ENCODE peak calls at places on chromosomes 7 and 10, in six cellular contexts. One of them, this sample, is unnamed.

GRCh38 chr7:74462707-74463100 is 9.0 kb downstream of the GTF2IRD1 start:
- DNase-seq in left cardiac atrium: no peak
- DNase-seq in hippocampal formation: no peak
- DNase-seq in suprapubic skin: no peak
- DNase-seq in NCI-H2029: no peak
- DNase-seq in activated T-cell treated with anti-CD3 and anti-CD28 coated beads, Interleukin-2, amount 50 U/mL, for 72 hours: no peak
- DNase-seq in this sample: no peak

GRCh38 chr7:103148131-103148993 is 537 bp downstream of the NAPEPLD start:
- DNase-seq in activated T-cell treated with anti-CD3 and anti-CD28 coated beads, Interleukin-2, amount 50 U/mL, for 72 hours: no peak
- DNase-seq in suprapubic skin: no peak
- DNase-seq in NCI-H2029: no peak
- DNase-seq in hippocampal formation: no peak
- DNase-seq in left cardiac atrium: no peak
- DNase-seq in this sample: no peak

GRCh38 chr7:114629762-114630161 is 215.1 kb downstream of the FOXP2 start:
- DNase-seq in NCI-H2029: no peak
- DNase-seq in suprapubic skin: no peak
- DNase-seq in activated T-cell treated with anti-CD3 and anti-CD28 coated beads, Interleukin-2, amount 50 U/mL, for 72 hours: no peak
- DNase-seq in left cardiac atrium: no peak
- DNase-seq in hippocampal formation: no peak
- DNase-seq in this sample: no peak

GRCh38 chr7:51649-52048 is 140.7 kb upstream of the FAM20C start:
- DNase-seq in left cardiac atrium: peak
- DNase-seq in activated T-cell treated with anti-CD3 and anti-CD28 coated beads, Interleukin-2, amount 50 U/mL, for 72 hours: no peak
- DNase-seq in hippocampal formation: no peak
- DNase-seq in NCI-H2029: no peak
- DNase-seq in suprapubic skin: no peak
- DNase-seq in this sample: peak

GRCh38 chr10:4074559-4075407 is 289.8 kb upstream of the KLF6 start:
- DNase-seq in left cardiac atrium: no peak
- DNase-seq in hippocampal formation: no peak
- DNase-seq in activated T-cell treated with anti-CD3 and anti-CD28 coated beads, Interleukin-2, amount 50 U/mL, for 72 hours: peak
- DNase-seq in NCI-H2029: no peak
- DNase-seq in suprapubic skin: no peak
- DNase-seq in this sample: no peak

GRCh38 chr10:123988694-123989093 is 97.1 kb upstream of the CPXM2 start:
- DNase-seq in left cardiac atrium: no peak
- DNase-seq in suprapubic skin: no peak
- DNase-seq in NCI-H2029: no peak
- DNase-seq in activated T-cell treated with anti-CD3 and anti-CD28 coated beads, Interleukin-2, amount 50 U/mL, for 72 hours: no peak
- DNase-seq in hippocampal formation: no peak
- DNase-seq in this sample: no peak

GRCh38 chr7:43942997-43943701 is 16.9 kb downstream of the UBE2D4 start:
- DNase-seq in hippocampal formation: no peak
- DNase-seq in NCI-H2029: no peak
- DNase-seq in activated T-cell treated with anti-CD3 and anti-CD28 coated beads, Interleukin-2, amount 50 U/mL, for 72 hours: no peak
- DNase-seq in suprapubic skin: no peak
- DNase-seq in left cardiac atrium: no peak
- DNase-seq in this sample: peak

GRCh38 chr10:101297901-101298451 is 56.0 kb upstream of the BTRC start:
- DNase-seq in hippocampal formation: no peak
- DNase-seq in suprapubic skin: no peak
- DNase-seq in activated T-cell treated with anti-CD3 and anti-CD28 coated beads, Interleukin-2, amount 50 U/mL, for 72 hours: peak
- DNase-seq in NCI-H2029: no peak
- DNase-seq in left cardiac atrium: peak
- DNase-seq in this sample: no peak

GRCh38 chr7:138449580-138449979 is 10.5 kb upstream of the TRIM24 start:
- DNase-seq in suprapubic skin: no peak
- DNase-seq in hippocampal formation: no peak
- DNase-seq in NCI-H2029: no peak
- DNase-seq in left cardiac atrium: no peak
- DNase-seq in activated T-cell treated with anti-CD3 and anti-CD28 coated beads, Interleukin-2, amount 50 U/mL, for 72 hours: peak
- DNase-seq in this sample: no peak

GRCh38 chr7:85587777-85588176 is 400.9 kb upstream of the SEMA3D start:
- DNase-seq in left cardiac atrium: no peak
- DNase-seq in hippocampal formation: no peak
- DNase-seq in suprapubic skin: no peak
- DNase-seq in NCI-H2029: no peak
- DNase-seq in activated T-cell treated with anti-CD3 and anti-CD28 coated beads, Interleukin-2, amount 50 U/mL, for 72 hours: no peak
- DNase-seq in this sample: no peak

GRCh38 chr10:42958142-42958868 is 118.6 kb upstream of the RET start:
- DNase-seq in left cardiac atrium: no peak
- DNase-seq in activated T-cell treated with anti-CD3 and anti-CD28 coated beads, Interleukin-2, amount 50 U/mL, for 72 hours: no peak
- DNase-seq in suprapubic skin: no peak
- DNase-seq in NCI-H2029: no peak
- DNase-seq in hippocampal formation: no peak
- DNase-seq in this sample: peak

GRCh38 chr7:117010375-117011133 is 57.3 kb downstream of the ST7 start:
- DNase-seq in activated T-cell treated with anti-CD3 and anti-CD28 coated beads, Interleukin-2, amount 50 U/mL, for 72 hours: peak
- DNase-seq in hippocampal formation: no peak
- DNase-seq in NCI-H2029: no peak
- DNase-seq in left cardiac atrium: no peak
- DNase-seq in suprapubic skin: no peak
- DNase-seq in this sample: no peak

GRCh38 chr7:28503396-28503795 is 91.1 kb downstream of the CREB5 start:
- DNase-seq in left cardiac atrium: no peak
- DNase-seq in hippocampal formation: no peak
- DNase-seq in NCI-H2029: no peak
- DNase-seq in activated T-cell treated with anti-CD3 and anti-CD28 coated beads, Interleukin-2, amount 50 U/mL, for 72 hours: no peak
- DNase-seq in suprapubic skin: no peak
- DNase-seq in this sample: no peak

GRCh38 chr7:77651544-77652162 is 44.6 kb upstream of the RSBN1L start:
- DNase-seq in activated T-cell treated with anti-CD3 and anti-CD28 coated beads, Interleukin-2, amount 50 U/mL, for 72 hours: peak
- DNase-seq in NCI-H2029: peak
- DNase-seq in hippocampal formation: peak
- DNase-seq in left cardiac atrium: no peak
- DNase-seq in suprapubic skin: no peak
- DNase-seq in this sample: no peak

GRCh38 chr10:110927461-110927860 is 8.1 kb downstream of the SHOC2 start:
- DNase-seq in NCI-H2029: no peak
- DNase-seq in activated T-cell treated with anti-CD3 and anti-CD28 coated beads, Interleukin-2, amount 50 U/mL, for 72 hours: no peak
- DNase-seq in hippocampal formation: no peak
- DNase-seq in suprapubic skin: no peak
- DNase-seq in left cardiac atrium: no peak
- DNase-seq in this sample: no peak

GRCh38 chr7:35004531-35005096 is 32.7 kb downstream of the DPY19L1 start:
- DNase-seq in NCI-H2029: peak
- DNase-seq in left cardiac atrium: no peak
- DNase-seq in hippocampal formation: no peak
- DNase-seq in activated T-cell treated with anti-CD3 and anti-CD28 coated beads, Interleukin-2, amount 50 U/mL, for 72 hours: no peak
- DNase-seq in suprapubic skin: no peak
- DNase-seq in this sample: no peak

GRCh38 chr7:6375346-6376101 is 72.2 kb downstream of the DAGLB start:
- DNase-seq in activated T-cell treated with anti-CD3 and anti-CD28 coated beads, Interleukin-2, amount 50 U/mL, for 72 hours: no peak
- DNase-seq in left cardiac atrium: no peak
- DNase-seq in suprapubic skin: no peak
- DNase-seq in hippocampal formation: no peak
- DNase-seq in NCI-H2029: no peak
- DNase-seq in this sample: no peak

GRCh38 chr10:124379609-124380193 is 39.0 kb downstream of the OAT start:
- DNase-seq in hippocampal formation: no peak
- DNase-seq in activated T-cell treated with anti-CD3 and anti-CD28 coated beads, Interleukin-2, amount 50 U/mL, for 72 hours: no peak
- DNase-seq in NCI-H2029: no peak
- DNase-seq in left cardiac atrium: no peak
- DNase-seq in suprapubic skin: peak
- DNase-seq in this sample: peak

GRCh38 chr7:71361633-71362032 is 229.7 kb downstream of the GALNT17 start:
- DNase-seq in NCI-H2029: no peak
- DNase-seq in left cardiac atrium: no peak
- DNase-seq in activated T-cell treated with anti-CD3 and anti-CD28 coated beads, Interleukin-2, amount 50 U/mL, for 72 hours: no peak
- DNase-seq in suprapubic skin: no peak
- DNase-seq in hippocampal formation: no peak
- DNase-seq in this sample: no peak

GRCh38 chr7:1210979-1211608 is 21.6 kb upstream of the UNCX start:
- DNase-seq in activated T-cell treated with anti-CD3 and anti-CD28 coated beads, Interleukin-2, amount 50 U/mL, for 72 hours: no peak
- DNase-seq in left cardiac atrium: no peak
- DNase-seq in suprapubic skin: no peak
- DNase-seq in hippocampal formation: no peak
- DNase-seq in NCI-H2029: no peak
- DNase-seq in this sample: no peak

GRCh38 chr7:158407581-158408331 is 179.9 kb downstream of the PTPRN2 start:
- DNase-seq in left cardiac atrium: no peak
- DNase-seq in hippocampal formation: peak
- DNase-seq in activated T-cell treated with anti-CD3 and anti-CD28 coated beads, Interleukin-2, amount 50 U/mL, for 72 hours: peak
- DNase-seq in NCI-H2029: peak
- DNase-seq in suprapubic skin: no peak
- DNase-seq in this sample: no peak

GRCh38 chr10:5583525-5584175 is 58.9 kb downstream of the CALML3 start:
- DNase-seq in suprapubic skin: no peak
- DNase-seq in NCI-H2029: peak
- DNase-seq in left cardiac atrium: no peak
- DNase-seq in hippocampal formation: no peak
- DNase-seq in activated T-cell treated with anti-CD3 and anti-CD28 coated beads, Interleukin-2, amount 50 U/mL, for 72 hours: no peak
- DNase-seq in this sample: no peak

GRCh38 chr10:24168258-24169170 is 40.4 kb upstream of the KIAA1217 start:
- DNase-seq in hippocampal formation: no peak
- DNase-seq in suprapubic skin: no peak
- DNase-seq in left cardiac atrium: no peak
- DNase-seq in activated T-cell treated with anti-CD3 and anti-CD28 coated beads, Interleukin-2, amount 50 U/mL, for 72 hours: no peak
- DNase-seq in NCI-H2029: no peak
- DNase-seq in this sample: no peak

GRCh38 chr7:151016942-151017341 is 7.4 kb downstream of the ATG9B start:
- DNase-seq in hippocampal formation: no peak
- DNase-seq in left cardiac atrium: no peak
- DNase-seq in suprapubic skin: no peak
- DNase-seq in NCI-H2029: no peak
- DNase-seq in activated T-cell treated with anti-CD3 and anti-CD28 coated beads, Interleukin-2, amount 50 U/mL, for 72 hours: no peak
- DNase-seq in this sample: no peak

GRCh38 chr10:69769395-69769989 is 32.2 kb upstream of the COL13A1 start:
- DNase-seq in activated T-cell treated with anti-CD3 and anti-CD28 coated beads, Interleukin-2, amount 50 U/mL, for 72 hours: no peak
- DNase-seq in left cardiac atrium: peak
- DNase-seq in NCI-H2029: no peak
- DNase-seq in suprapubic skin: no peak
- DNase-seq in hippocampal formation: no peak
- DNase-seq in this sample: no peak

GRCh38 chr7:1952169-1952760 is 280.5 kb downstream of the MAD1L1 start:
- DNase-seq in NCI-H2029: no peak
- DNase-seq in left cardiac atrium: peak
- DNase-seq in suprapubic skin: no peak
- DNase-seq in hippocampal formation: no peak
- DNase-seq in activated T-cell treated with anti-CD3 and anti-CD28 coated beads, Interleukin-2, amount 50 U/mL, for 72 hours: no peak
- DNase-seq in this sample: no peak

GRCh38 chr7:48035967-48036478 is 680 bp downstream of the C7orf57 start:
- DNase-seq in NCI-H2029: no peak
- DNase-seq in activated T-cell treated with anti-CD3 and anti-CD28 coated beads, Interleukin-2, amount 50 U/mL, for 72 hours: no peak
- DNase-seq in suprapubic skin: no peak
- DNase-seq in left cardiac atrium: no peak
- DNase-seq in hippocampal formation: no peak
- DNase-seq in this sample: no peak

GRCh38 chr7:157279973-157280841 is 56.6 kb upstream of the DNAJB6 start:
- DNase-seq in suprapubic skin: peak
- DNase-seq in hippocampal formation: no peak
- DNase-seq in NCI-H2029: no peak
- DNase-seq in left cardiac atrium: no peak
- DNase-seq in activated T-cell treated with anti-CD3 and anti-CD28 coated beads, Interleukin-2, amount 50 U/mL, for 72 hours: no peak
- DNase-seq in this sample: no peak

GRCh38 chr7:17939111-17939669 is 1.1 kb downstream of the SNX13 start:
- DNase-seq in suprapubic skin: no peak
- DNase-seq in activated T-cell treated with anti-CD3 and anti-CD28 coated beads, Interleukin-2, amount 50 U/mL, for 72 hours: no peak
- DNase-seq in NCI-H2029: no peak
- DNase-seq in left cardiac atrium: no peak
- DNase-seq in hippocampal formation: no peak
- DNase-seq in this sample: no peak

GRCh38 chr10:43981232-43981631 is 332.6 kb upstream of the ZNF32 start:
- DNase-seq in hippocampal formation: no peak
- DNase-seq in suprapubic skin: no peak
- DNase-seq in NCI-H2029: no peak
- DNase-seq in left cardiac atrium: no peak
- DNase-seq in activated T-cell treated with anti-CD3 and anti-CD28 coated beads, Interleukin-2, amount 50 U/mL, for 72 hours: no peak
- DNase-seq in this sample: no peak

GRCh38 chr10:80504897-80505465 is 32.7 kb upstream of the SH2D4B start:
- DNase-seq in NCI-H2029: no peak
- DNase-seq in left cardiac atrium: no peak
- DNase-seq in hippocampal formation: no peak
- DNase-seq in activated T-cell treated with anti-CD3 and anti-CD28 coated beads, Interleukin-2, amount 50 U/mL, for 72 hours: no peak
- DNase-seq in suprapubic skin: no peak
- DNase-seq in this sample: no peak

GRCh38 chr7:26910221-26910620 is 45.8 kb upstream of the SKAP2 start:
- DNase-seq in left cardiac atrium: no peak
- DNase-seq in hippocampal formation: no peak
- DNase-seq in activated T-cell treated with anti-CD3 and anti-CD28 coated beads, Interleukin-2, amount 50 U/mL, for 72 hours: no peak
- DNase-seq in suprapubic skin: no peak
- DNase-seq in NCI-H2029: no peak
- DNase-seq in this sample: no peak

GRCh38 chr10:20281579-20281978 is 465.3 kb downstream of the PLXDC2 start:
- DNase-seq in suprapubic skin: no peak
- DNase-seq in hippocampal formation: no peak
- DNase-seq in left cardiac atrium: no peak
- DNase-seq in NCI-H2029: no peak
- DNase-seq in activated T-cell treated with anti-CD3 and anti-CD28 coated beads, Interleukin-2, amount 50 U/mL, for 72 hours: no peak
- DNase-seq in this sample: no peak

GRCh38 chr10:108862691-108863350 is 1060.5 kb downstream of the XPNPEP1 start:
- DNase-seq in left cardiac atrium: no peak
- DNase-seq in hippocampal formation: no peak
- DNase-seq in activated T-cell treated with anti-CD3 and anti-CD28 coated beads, Interleukin-2, amount 50 U/mL, for 72 hours: no peak
- DNase-seq in suprapubic skin: no peak
- DNase-seq in NCI-H2029: no peak
- DNase-seq in this sample: no peak

GRCh38 chr7:20784311-20785210 is 2.1 kb downstream of the SP8 start:
- DNase-seq in NCI-H2029: no peak
- DNase-seq in hippocampal formation: no peak
- DNase-seq in left cardiac atrium: no peak
- DNase-seq in activated T-cell treated with anti-CD3 and anti-CD28 coated beads, Interleukin-2, amount 50 U/mL, for 72 hours: no peak
- DNase-seq in suprapubic skin: no peak
- DNase-seq in this sample: no peak

GRCh38 chr7:140003913-140004382 is 58.8 kb downstream of the PARP12 start:
- DNase-seq in NCI-H2029: no peak
- DNase-seq in activated T-cell treated with anti-CD3 and anti-CD28 coated beads, Interleukin-2, amount 50 U/mL, for 72 hours: peak
- DNase-seq in left cardiac atrium: no peak
- DNase-seq in suprapubic skin: no peak
- DNase-seq in hippocampal formation: no peak
- DNase-seq in this sample: no peak

GRCh38 chr7:90666186-90666585 is 70.1 kb downstream of the CDK14 start:
- DNase-seq in activated T-cell treated with anti-CD3 and anti-CD28 coated beads, Interleukin-2, amount 50 U/mL, for 72 hours: no peak
- DNase-seq in NCI-H2029: no peak
- DNase-seq in left cardiac atrium: peak
- DNase-seq in suprapubic skin: no peak
- DNase-seq in hippocampal formation: no peak
- DNase-seq in this sample: no peak